ENCODE peak calls at places on chromosomes 3 and 15, in four cellular contexts. R is body of pancreas, I is stomach, J is gastrocnemius medialis. B is an unnamed sample.

GRCh38 chr15:25773248-25773647 is 89.9 kb downstream of the ATP10A start:
- DNase-seq in R (no peak), I (peak), J (no peak), B (no peak)

GRCh38 chr3:63228677-63229076 is 49.4 kb upstream of the SYNPR start:
- DNase-seq in R (peak), I (no peak), J (no peak), B (no peak)

GRCh38 chr3:58666683-58667082 is at the start of gene FAM3D:
- DNase-seq in R (no peak), I (peak), J (no peak), B (peak)

GRCh38 chr3:52786330-52787215 is 8.0 kb upstream of the ITIH3 start:
- DNase-seq in R (no peak), I (no peak), J (no peak), B (no peak)

GRCh38 chr3:125593991-125594574 is 1.2 kb downstream of the OSBPL11 start:
- DNase-seq in R (no peak), I (no peak), J (no peak), B (no peak)

GRCh38 chr15:35305906-35306305 is 220.8 kb upstream of the NANOGP8 start:
- DNase-seq in R (no peak), I (no peak), J (no peak), B (no peak)

GRCh38 chr15:31275331-31276262 is 51.0 kb upstream of the KLF13 start:
- DNase-seq in R (no peak), I (peak), J (no peak), B (peak)

GRCh38 chr15:41804361-41804760 is 23.5 kb upstream of the JMJD7 start:
- DNase-seq in R (no peak), I (no peak), J (no peak), B (peak)

GRCh38 chr3:49454457-49454856 is 15.6 kb upstream of the DAG1 start:
- DNase-seq in R (peak), I (peak), J (no peak), B (no peak)

GRCh38 chr15:78389356-78389755 is 48.7 kb upstream of the IREB2 start:
- DNase-seq in R (no peak), I (peak), J (no peak), B (no peak)

GRCh38 chr3:135034881-135035440 is 239.9 kb downstream of the EPHB1 start:
- DNase-seq in R (no peak), I (no peak), J (no peak), B (no peak)

GRCh38 chr3:111541911-111542483 is at the start of gene CD96:
- DNase-seq in R (no peak), I (peak), J (no peak), B (no peak)

GRCh38 chr3:8554725-8555621 is 53.4 kb downstream of the LMCD1 start:
- DNase-seq in R (no peak), I (no peak), J (no peak), B (no peak)

GRCh38 chr3:66165679-66166078 is 55.1 kb upstream of the SLC25A26 start:
- DNase-seq in R (no peak), I (no peak), J (no peak), B (no peak)

GRCh38 chr3:131602011-131602779 is 99.4 kb upstream of the MRPL3 start:
- DNase-seq in R (no peak), I (no peak), J (no peak), B (no peak)

GRCh38 chr3:129064969-129065726 is 4.6 kb downstream of the GP9 start:
- DNase-seq in R (no peak), I (no peak), J (no peak), B (no peak)

GRCh38 chr15:25060472-25060803 is 105.7 kb downstream of the SNRPN start:
- DNase-seq in R (no peak), I (peak), J (no peak), B (no peak)

DNA sequence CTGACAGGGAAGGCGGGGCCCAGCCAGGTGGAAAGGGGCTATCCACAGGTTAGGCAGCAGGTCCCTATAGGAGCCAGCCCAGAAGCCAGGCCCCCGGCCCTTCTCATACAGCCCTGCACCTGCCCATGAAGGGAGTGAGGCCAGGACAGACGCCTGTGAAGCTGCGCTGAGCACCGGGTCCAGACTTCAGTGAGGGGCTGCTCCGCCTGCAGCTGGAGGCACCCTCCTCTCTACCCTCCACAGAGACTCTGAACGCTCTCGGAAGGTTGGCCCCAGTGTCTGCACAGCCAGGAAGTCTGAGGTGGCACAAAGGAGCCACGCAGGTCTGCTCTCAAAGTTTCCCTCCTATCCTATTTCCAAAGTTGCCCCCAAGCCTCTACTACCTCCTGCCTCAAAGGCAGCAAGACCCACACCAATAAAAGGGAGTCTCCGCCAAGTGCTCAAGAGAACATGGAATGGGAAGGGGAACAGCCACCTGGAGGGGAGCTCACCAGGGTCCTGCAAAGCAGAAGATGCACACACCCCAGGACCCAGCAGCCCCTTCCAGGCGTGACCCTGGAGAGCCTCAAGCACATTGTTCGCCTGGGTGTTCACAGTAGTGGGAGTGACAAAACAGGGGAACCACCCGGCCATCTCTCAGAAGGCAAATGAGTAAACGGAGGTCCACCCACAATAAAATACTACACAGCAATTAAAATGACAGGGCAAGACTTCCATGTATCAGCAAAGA is 19.5 kb downstream of the XXYLT1 start:
- DNase-seq in R (peak), I (no peak), J (no peak), B (peak)
- H3K27ac ChIP-seq in R (no peak), I (no peak), J (no peak), B (no peak)

GRCh38 chr3:124032881-124033359 is 41.0 kb upstream of the ROPN1 start:
- DNase-seq in R (peak), I (peak), J (peak), B (peak)
- TF ChIP-seq POLR2A in R (no peak), I (no peak), J (peak), B (no peak)

GRCh38 chr3:184896336-184896735 is 84.4 kb downstream of the VPS8 start:
- DNase-seq in R (no peak), I (no peak), J (no peak), B (no peak)

GRCh38 chr3:184895350-184895749 is 83.4 kb downstream of the VPS8 start:
- DNase-seq in R (no peak), I (no peak), J (no peak), B (no peak)

GRCh38 chr3:184899953-184900595 is 88.1 kb downstream of the VPS8 start:
- DNase-seq in R (no peak), I (no peak), J (no peak), B (no peak)
- H3K27ac ChIP-seq in R (no peak), I (no peak), J (no peak), B (no peak)

GRCh38 chr15:83783227-83783626 is 129.3 kb downstream of the ADAMTSL3 start:
- DNase-seq in R (no peak), I (no peak), J (no peak), B (no peak)
- TF ChIP-seq POLR2A in R (no peak), I (no peak), J (no peak), B (no peak)

GRCh38 chr3:190384241-190384863 is 3.6 kb upstream of the CLDN16 start:
- DNase-seq in R (peak), I (peak), J (peak), B (peak)

GRCh38 chr3:190380184-190380583 is 7.8 kb upstream of the CLDN16 start:
- DNase-seq in R (no peak), I (no peak), J (no peak), B (no peak)

GRCh38 chr3:190381356-190381940 is 6.5 kb upstream of the CLDN16 start:
- DNase-seq in R (no peak), I (no peak), J (no peak), B (no peak)

GRCh38 chr3:190378240-190378891 is 9.6 kb upstream of the CLDN16 start:
- DNase-seq in R (no peak), I (no peak), J (peak), B (peak)

DNA sequence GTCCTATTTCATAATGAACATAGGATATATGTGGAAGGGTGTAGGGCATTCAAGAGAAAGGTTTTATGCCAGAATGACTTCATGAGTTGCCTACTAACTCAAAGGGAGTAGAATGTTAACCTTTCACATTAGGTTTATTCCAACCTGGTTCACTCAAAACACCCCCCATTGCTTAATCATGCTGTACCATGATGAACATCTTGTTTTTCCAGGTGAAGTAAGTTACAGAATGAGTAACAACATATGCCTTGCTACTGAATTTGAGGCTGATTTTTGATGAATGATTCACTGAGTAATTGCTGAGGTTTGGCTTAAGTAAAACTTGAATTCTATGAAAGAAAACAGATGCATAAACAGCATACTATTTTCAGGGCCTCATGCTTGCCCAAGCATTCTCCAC is 5.9 kb upstream of the CLDN16 start:
- DNase-seq in R (no peak), I (no peak), J (no peak), B (no peak)
- H3K27ac ChIP-seq in R (no peak), I (no peak), J (no peak), B (no peak)

GRCh38 chr15:64931381-64931780 is 19.7 kb downstream of the ANKDD1A start:
- DNase-seq in R (no peak), I (no peak), J (no peak), B (no peak)

GRCh38 chr15:64930778-64931240 is 19.1 kb downstream of the ANKDD1A start:
- DNase-seq in R (no peak), I (no peak), J (no peak), B (no peak)

GRCh38 chr15:64926661-64927060 is 15.0 kb downstream of the ANKDD1A start:
- DNase-seq in R (no peak), I (no peak), J (no peak), B (no peak)

GRCh38 chr15:64928626-64929220 is 17.0 kb downstream of the ANKDD1A start:
- DNase-seq in R (no peak), I (no peak), J (no peak), B (no peak)

DNA sequence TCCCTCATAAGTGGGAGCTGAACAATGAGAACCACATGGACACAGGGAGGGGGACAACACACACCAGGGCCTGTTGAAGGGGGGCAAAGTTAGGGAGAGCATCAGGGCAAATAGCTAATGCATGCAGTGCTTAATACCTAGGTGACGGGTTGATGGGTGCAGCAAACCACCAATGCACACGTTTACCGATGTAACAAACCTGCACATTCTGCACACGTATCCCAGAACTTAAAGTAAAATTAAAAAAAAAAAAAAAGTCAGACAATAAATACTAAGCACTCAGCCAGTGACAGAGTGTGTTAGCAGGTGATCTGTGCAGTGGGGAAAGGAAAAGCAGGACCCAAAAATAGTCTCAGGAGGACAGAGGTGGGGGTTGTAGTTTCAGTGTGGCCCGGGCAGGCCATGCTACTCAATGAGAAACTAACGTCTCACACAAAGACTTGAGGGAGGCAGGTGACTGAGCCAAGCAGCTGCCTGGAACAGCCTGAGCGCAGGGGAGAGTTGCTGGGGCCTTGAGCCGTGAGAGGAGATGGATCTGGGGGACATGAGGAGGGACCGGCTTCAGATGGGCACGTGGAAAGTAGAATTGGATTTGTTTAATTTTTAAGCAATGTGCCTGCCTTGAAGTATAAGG is 18.4 kb downstream of the ANKDD1A start:
- DNase-seq in R (no peak), I (no peak), J (no peak), B (no peak)
- TF ChIP-seq POLR2A in R (no peak), I (no peak), J (no peak), B (no peak)

DNA sequence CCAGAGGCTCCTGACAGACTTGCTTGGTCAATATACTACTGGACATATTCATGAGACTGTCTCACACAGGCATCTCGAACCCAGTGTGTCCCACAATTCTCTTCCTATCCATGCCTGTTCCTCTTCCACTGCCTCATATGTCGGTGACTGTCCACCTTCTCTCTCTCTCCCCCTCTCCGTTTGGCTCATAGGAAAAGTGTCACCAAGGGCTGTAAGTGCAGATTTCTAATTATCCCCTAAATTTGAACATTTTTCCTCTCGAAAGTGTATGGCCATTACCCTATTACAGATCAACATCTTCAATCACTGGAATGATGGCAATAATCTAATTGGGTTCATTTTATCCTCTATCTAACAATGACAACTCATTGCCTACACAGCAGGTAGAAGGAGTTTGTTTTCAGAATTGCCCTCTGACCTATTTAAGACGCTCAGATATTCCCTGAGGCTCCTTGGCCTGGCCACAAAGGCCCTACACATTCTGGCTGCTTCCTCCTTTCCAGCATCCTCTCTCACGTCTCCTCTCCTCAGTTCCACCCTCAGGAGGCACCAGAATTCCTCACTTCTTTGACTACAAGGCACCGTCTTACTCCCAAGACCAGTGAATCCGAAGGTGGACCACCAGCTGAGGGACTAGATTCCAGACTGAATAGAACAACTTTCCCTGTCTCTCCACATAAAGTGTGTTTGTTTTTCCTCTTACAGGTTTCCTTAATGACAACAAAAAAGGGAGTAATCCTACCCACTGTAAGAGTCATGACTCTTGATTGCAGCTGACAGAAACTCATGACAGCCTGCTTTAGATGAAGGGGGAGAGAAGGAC is 22.2 kb upstream of the MUC20 start:
- DNase-seq in R (no peak), I (no peak), J (no peak), B (no peak)
- H3K27ac ChIP-seq in R (no peak), I (no peak), J (no peak), B (no peak)